ENCODE peak calls at places on chromosome 11, in six cellular contexts. N is heart right ventricle, T is RWPE2, F is iPS DF 6.9, E is brain microvascular endothelial cell, C is pancreas. W is an unnamed sample.

GRCh38 chr11:96001037-96001436 is 77.1 kb upstream of the MTMR2 start:
- DNase-seq in N (peak; percentile 81), T (no peak), F (no peak), E (no peak), C (peak; percentile 31), W (peak; percentile 93)

GRCh38 chr11:74069146-74070046 is 60.5 kb upstream of the UCP3 start:
- DNase-seq in N (no peak), T (no peak), F (no peak), E (no peak), C (no peak), W (no peak)

GRCh38 chr11:35169754-35170153 is 30.8 kb downstream of the CD44 start:
- DNase-seq in N (no peak), T (no peak), F (no peak), E (no peak), C (no peak), W (no peak)

GRCh38 chr11:35873721-35874120 is 70.1 kb upstream of the LDLRAD3 start:
- DNase-seq in N (no peak), T (no peak), F (no peak), E (no peak), C (peak; percentile 29), W (peak; percentile 10)

GRCh38 chr11:107397357-107397756 is 60.3 kb downstream of the CWF19L2 start:
- DNase-seq in N (no peak), T (no peak), F (peak; percentile 13), E (no peak), C (no peak), W (no peak)

GRCh38 chr11:57485217-57486007 is 25.1 kb downstream of the RTN4RL2 start:
- DNase-seq in N (no peak), T (no peak), F (no peak), E (no peak), C (no peak), W (no peak)

GRCh38 chr11:43327987-43328386 is 16.2 kb downstream of the API5 start:
- DNase-seq in N (no peak), T (no peak), F (no peak), E (peak; percentile 100), C (no peak), W (no peak)

GRCh38 chr11:73493838-73494598 is 103.9 kb downstream of the FAM168A start:
- DNase-seq in N (no peak), T (no peak), F (peak; percentile 47), E (peak; percentile 80), C (no peak), W (no peak)

GRCh38 chr11:126416542-126417090 is 61.1 kb downstream of the ST3GAL4 start:
- DNase-seq in N (peak; percentile 92), T (no peak), F (no peak), E (peak; percentile 78), C (peak; percentile 88), W (no peak)

GRCh38 chr11:15199693-15200092 is 85.0 kb downstream of the INSC start:
- DNase-seq in N (peak; percentile 66), T (no peak), F (no peak), E (no peak), C (peak; percentile 80), W (no peak)

GRCh38 chr11:85301895-85302678 is 325.1 kb downstream of the DLG2 start:
- DNase-seq in N (no peak), T (no peak), F (no peak), E (no peak), C (no peak), W (no peak)

GRCh38 chr11:1158681-1159525 is 1.1 kb downstream of the MUC5AC start:
- DNase-seq in N (no peak), T (no peak), F (no peak), E (no peak), C (peak; percentile 47), W (no peak)

GRCh38 chr11:32511926-32512325 is 71.7 kb upstream of the EIF3M start:
- DNase-seq in N (no peak), T (no peak), F (no peak), E (no peak), C (no peak), W (no peak)

GRCh38 chr11:119671048-119671447 is 58.0 kb downstream of the NECTIN1 start:
- DNase-seq in N (peak; percentile 87), T (no peak), F (no peak), E (peak; percentile 62), C (peak; percentile 48), W (no peak)

GRCh38 chr11:61161190-61162091 is at the start of gene VPS37C:
- DNase-seq in N (peak; percentile 84), T (peak; percentile 87), F (peak; percentile 27), E (peak; percentile 70), C (peak; percentile 93), W (no peak)

GRCh38 chr11:75291741-75292140 is 51.2 kb downstream of the TPBGL start:
- DNase-seq in N (no peak), T (no peak), F (no peak), E (no peak), C (no peak), W (no peak)

GRCh38 chr11:67265633-67266423 is 445 bp upstream of the GRK2 start:
- DNase-seq in N (peak; percentile 70), T (peak; percentile 47), F (no peak), E (no peak), C (peak; percentile 87), W (no peak)

GRCh38 chr11:117186431-117186761 is 7.9 kb downstream of the SIDT2 start:
- DNase-seq in N (no peak), T (peak; percentile 30), F (no peak), E (no peak), C (no peak), W (no peak)

GRCh38 chr11:117690484-117691205 is 106.4 kb downstream of the DSCAML1 start:
- DNase-seq in N (no peak), T (no peak), F (no peak), E (no peak), C (no peak), W (no peak)

GRCh38 chr11:40722179-40722795 is 737.2 kb downstream of the LRRC4C start:
- DNase-seq in N (no peak), T (no peak), F (peak; percentile 43), E (no peak), C (no peak), W (no peak)

GRCh38 chr11:46745995-46746394 is 27.0 kb downstream of the F2 start:
- DNase-seq in N (no peak), T (no peak), F (no peak), E (no peak), C (no peak), W (no peak)
- H3K36me3 ChIP-seq in N (peaks cover 100% of the 10 kb centered on the region), T (peaks cover 95% of the 10 kb centered on the region), F (peaks cover 36% of the 10 kb centered on the region), E (peaks cover 69% of the 10 kb centered on the region), C (peaks cover 63% of the 10 kb centered on the region), W (peaks cover 88% of the 10 kb centered on the region)

GRCh38 chr11:102491969-102492368 is 38.6 kb downstream of the MMP7 start:
- DNase-seq in N (no peak), T (no peak), F (no peak), E (no peak), C (no peak), W (no peak)

GRCh38 chr11:102494216-102494615 is 36.3 kb downstream of the MMP7 start:
- DNase-seq in N (no peak), T (no peak), F (no peak), E (peak; percentile 28), C (no peak), W (no peak)

GRCh38 chr11:102493524-102493923 is 37.0 kb downstream of the MMP7 start:
- DNase-seq in N (no peak), T (no peak), F (no peak), E (no peak), C (no peak), W (no peak)

GRCh38 chr11:102497061-102497460 is 33.5 kb downstream of the MMP7 start:
- DNase-seq in N (no peak), T (no peak), F (no peak), E (no peak), C (no peak), W (no peak)

GRCh38 chr11:102495161-102496042 is 35.1 kb downstream of the MMP7 start:
- DNase-seq in N (peak; percentile 60), T (no peak), F (peak; percentile 58), E (peak; percentile 43), C (no peak), W (no peak)
- H3K4me3 ChIP-seq in N (no peak overlapping the region), T (no peak overlapping the region), F (no peak overlapping the region), E (no peak overlapping the region), C (no peak overlapping the region), W (no peak overlapping the region)

DNA sequence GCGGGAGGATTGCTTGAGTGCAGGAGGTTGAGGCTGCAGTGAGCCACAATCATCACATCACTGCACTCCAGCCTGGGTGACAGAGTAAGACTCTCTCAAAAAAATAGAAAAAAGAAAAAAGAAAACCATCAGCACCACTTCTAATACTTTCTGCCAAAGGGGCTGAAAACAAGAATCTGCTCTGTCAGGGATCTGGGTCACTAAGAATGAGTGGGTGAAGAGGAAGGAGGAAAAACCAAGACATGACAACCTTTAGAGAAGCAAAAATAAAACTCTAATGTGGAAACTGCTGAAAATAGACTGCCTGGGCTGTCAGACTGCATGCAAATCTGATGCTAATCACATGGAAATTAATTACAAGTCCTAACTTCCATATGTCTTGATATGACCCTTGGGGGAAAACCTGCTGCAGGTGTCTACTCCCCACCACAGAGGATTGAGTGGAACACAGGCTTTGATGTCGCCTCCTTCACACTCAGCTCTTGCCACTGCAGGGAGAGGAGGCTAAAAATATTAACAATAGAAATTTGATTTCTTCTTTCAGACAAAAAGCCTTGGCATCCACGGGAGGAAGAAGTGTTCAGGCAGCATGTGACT is 62.5 kb upstream of the CRTAM start:
- DNase-seq in N (no peak), T (no peak), F (no peak), E (no peak), C (no peak), W (no peak)
- H3K36me3 ChIP-seq in N (no peaks in the 10 kb centered on the region), T (no peaks in the 10 kb centered on the region), F (no peaks in the 10 kb centered on the region), E (peaks cover 14% of the 10 kb centered on the region), C (no peaks in the 10 kb centered on the region), W (no peaks in the 10 kb centered on the region)

GRCh38 chr11:19579957-19580356 is 132.7 kb upstream of the NAV2 start:
- DNase-seq in N (no peak), T (no peak), F (no peak), E (no peak), C (no peak), W (no peak)

GRCh38 chr11:19576903-19577302 is 135.7 kb upstream of the NAV2 start:
- DNase-seq in N (no peak), T (no peak), F (no peak), E (no peak), C (no peak), W (no peak)

GRCh38 chr11:19577391-19577831 is 135.2 kb upstream of the NAV2 start:
- DNase-seq in N (peak; percentile 58), T (no peak), F (no peak), E (no peak), C (no peak), W (no peak)

GRCh38 chr11:19578871-19579270 is 133.8 kb upstream of the NAV2 start:
- DNase-seq in N (no peak), T (no peak), F (no peak), E (no peak), C (no peak), W (no peak)

DNA sequence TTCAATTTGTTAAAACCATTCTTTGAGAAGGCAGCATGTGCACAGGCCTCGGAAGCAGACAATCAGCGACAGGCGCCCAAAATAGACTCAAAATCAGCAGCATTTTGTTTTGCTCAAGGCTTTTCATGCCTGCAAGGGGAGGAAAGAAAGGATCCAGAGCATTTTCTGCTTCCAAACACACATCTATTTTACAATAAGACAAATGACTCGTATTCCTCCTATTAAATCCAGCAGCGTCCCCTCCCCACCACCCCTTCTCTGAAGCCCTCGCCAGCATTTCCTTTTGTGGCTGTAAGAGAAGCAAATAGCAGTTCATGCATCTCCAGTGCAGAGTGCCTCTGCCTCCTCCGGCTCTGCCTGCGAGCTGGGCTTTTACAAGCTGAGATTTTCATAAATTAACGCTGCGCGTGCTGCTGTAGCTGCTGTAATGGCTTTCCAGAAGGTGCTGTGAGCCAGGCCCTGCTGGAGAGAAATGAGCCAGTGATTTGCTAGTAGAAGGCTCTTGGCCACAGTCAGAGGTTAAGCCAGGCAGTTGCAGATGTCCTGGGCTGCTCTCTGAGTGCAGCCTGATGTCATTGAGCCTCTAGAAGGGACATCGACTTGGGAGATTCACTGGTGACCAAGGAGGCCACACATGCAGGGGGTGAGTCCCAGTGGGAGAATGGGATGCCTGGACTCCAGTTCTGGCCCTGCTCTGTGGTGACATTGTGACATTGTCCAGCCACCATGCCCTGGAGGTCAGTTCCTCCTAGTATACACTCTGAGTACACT is 134.6 kb upstream of the NAV2 start:
- DNase-seq in N (peak; percentile 50), T (no peak), F (no peak), E (peak; percentile 43), C (no peak), W (peak; percentile 95)
- H3K4me3 ChIP-seq in N (no peak overlapping the region), T (no peak overlapping the region), F (no peak overlapping the region), E (no peak overlapping the region), C (no peak overlapping the region), W (no peak overlapping the region)

W was measured in vagina.